ENCODE peak calls at places on chromosomes 5 and 9, in five cellular contexts. R, W, F, K and C are unnamed samples.

GRCh38 chr5:31412324-31412723 is 119.6 kb downstream of the DROSHA start:
- DNase-seq in R (no peak), W (no peak), F (no peak), K (peak), C (no peak)

GRCh38 chr9:107751522-107752235 is 262.1 kb upstream of the KLF4 start:
- DNase-seq in R (no peak), W (no peak), F (peak), K (peak), C (peak)

GRCh38 chr9:113910036-113910639 is 34.0 kb downstream of the ZNF618 start:
- DNase-seq in R (no peak), W (no peak), F (no peak), K (no peak), C (no peak)

GRCh38 chr5:32612134-32612888 is 27.0 kb downstream of the SUB1 start:
- DNase-seq in R (no peak), W (no peak), F (no peak), K (peak), C (no peak)

GRCh38 chr5:173025651-173026050 is 30.5 kb upstream of the CREBRF start:
- DNase-seq in R (no peak), W (no peak), F (no peak), K (no peak), C (no peak)

GRCh38 chr5:140674211-140674610 is 835 bp upstream of the DND1 start:
- DNase-seq in R (no peak), W (no peak), F (no peak), K (no peak), C (no peak)

GRCh38 chr5:168971100-168971499 is 329.8 kb downstream of the SLIT3 start:
- DNase-seq in R (no peak), W (no peak), F (no peak), K (no peak), C (no peak)

GRCh38 chr5:93252165-93252564 is 328.9 kb downstream of the NR2F1-AS1 start:
- DNase-seq in R (no peak), W (no peak), F (no peak), K (peak), C (no peak)

GRCh38 chr9:15513335-15513734 is 2.6 kb upstream of the PSIP1 start:
- DNase-seq in R (no peak), W (no peak), F (peak), K (peak), C (no peak)

GRCh38 chr5:14741721-14742426 is 77.4 kb downstream of the OTULIN start:
- DNase-seq in R (no peak), W (no peak), F (no peak), K (no peak), C (no peak)

GRCh38 chr9:81656871-81657337 is 32.4 kb downstream of the TLE1 start:
- DNase-seq in R (no peak), W (no peak), F (no peak), K (peak), C (no peak)

GRCh38 chr9:122812736-122813135 is 12.8 kb downstream of the OR1K1 start:
- DNase-seq in R (no peak), W (no peak), F (no peak), K (no peak), C (no peak)

DNA sequence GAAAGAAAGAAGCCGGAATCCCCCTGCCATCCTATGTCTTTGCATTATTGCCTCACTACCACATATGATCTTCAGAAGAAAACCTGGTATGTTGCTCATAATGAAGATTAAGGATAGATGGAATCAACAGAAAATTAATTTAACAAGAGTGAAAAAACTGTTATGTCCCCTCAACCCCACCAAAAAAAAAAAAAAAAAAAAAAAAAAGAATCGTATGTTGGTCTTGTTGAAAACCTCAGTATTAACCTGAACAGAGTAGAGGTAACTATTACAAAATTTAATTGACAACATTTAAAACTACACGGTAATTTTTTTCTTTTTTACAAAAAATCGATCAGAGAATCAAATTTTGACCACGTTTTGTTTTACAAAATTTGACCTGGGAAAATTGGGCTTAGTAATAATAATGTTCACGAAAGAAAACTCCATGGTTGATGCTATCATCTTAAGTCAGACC is 827 bp upstream of the CSNK1A1 start:
- DNase-seq in R (no peak), W (no peak), F (no peak), K (no peak), C (no peak)
- TF ChIP-seq CTCF in R (no peak), W (no peak), F (no peak), K (no peak), C (no peak)

GRCh38 chr9:76371901-76372300 is 22.3 kb downstream of the RFK start:
- DNase-seq in R (peak), W (no peak), F (no peak), K (peak), C (peak)

GRCh38 chr9:76372345-76372744 is 21.9 kb downstream of the RFK start:
- DNase-seq in R (no peak), W (no peak), F (no peak), K (no peak), C (no peak)

GRCh38 chr9:76373777-76374474 is 20.3 kb downstream of the RFK start:
- DNase-seq in R (no peak), W (no peak), F (no peak), K (no peak), C (no peak)

GRCh38 chr9:76374702-76375543 is 19.3 kb downstream of the RFK start:
- DNase-seq in R (peak), W (no peak), F (no peak), K (peak), C (peak)

DNA sequence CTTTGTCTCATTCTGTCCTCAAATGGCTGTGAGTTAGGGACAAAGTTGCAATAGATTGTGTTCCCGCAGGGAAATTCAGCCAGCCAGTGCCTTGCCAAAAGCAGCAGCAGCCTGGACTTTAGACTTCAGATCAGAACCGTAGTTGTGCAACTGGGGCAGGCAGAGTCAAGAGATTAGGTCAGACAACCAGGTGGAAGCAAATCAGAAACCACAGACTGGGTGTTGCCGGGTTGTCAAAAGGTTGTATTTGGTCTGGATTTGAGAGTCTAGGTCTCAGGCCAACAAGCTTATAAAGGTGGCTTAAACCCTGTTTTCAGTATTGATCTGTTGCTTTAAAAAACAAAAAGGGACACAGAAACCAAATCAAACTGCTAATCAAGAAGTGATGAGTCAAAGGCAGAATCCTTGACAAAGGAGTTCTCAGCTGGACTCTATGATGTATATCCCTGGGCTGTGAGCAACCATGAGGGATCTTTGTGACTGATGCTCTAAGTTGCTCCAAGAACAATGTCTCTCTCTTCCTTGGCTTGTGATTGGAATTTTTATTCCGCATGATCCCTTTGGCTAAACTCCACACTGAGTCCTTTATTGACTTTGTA is 21.0 kb downstream of the RFK start:
- DNase-seq in R (peak), W (no peak), F (peak), K (peak), C (peak)
- TF ChIP-seq CTCF in R (no peak), W (no peak), F (no peak), K (no peak), C (no peak)

GRCh38 chr5:1167728-1168709 is 33.4 kb upstream of the SLC6A19 start:
- DNase-seq in R (no peak), W (no peak), F (peak), K (peak), C (peak)
- TF ChIP-seq CTCF in R (peak), W (peak), F (peak), K (peak), C (peak)

GRCh38 chr5:62412549-62413329 is at the start of gene IPO11:
- DNase-seq in R (peak), W (peak), F (peak), K (peak), C (peak)
- TF ChIP-seq CTCF in R (no peak), W (no peak), F (no peak), K (no peak), C (no peak)